ENCODE peak calls at places on chromosomes 13 and 19, in nine cellular contexts. L, E, X, O, G, J, Q, W and Z are unnamed samples.

GRCh38 chr13:75417006-75417384 is 65.0 kb downstream of the TBC1D4 start:
- DNase-seq in L (no peak), E (no peak), X (no peak), O (no peak), G (no peak), J (no peak), Q (no peak), W (no peak), Z (no peak)

GRCh38 chr19:41795031-41795461 is 1.3 kb upstream of the CEACAM3 start:
- DNase-seq in L (peak), E (peak), X (no peak), O (peak), G (peak), J (peak), Q (peak), W (peak), Z (no peak)

GRCh38 chr19:46198756-46199155 is 30.8 kb upstream of the IGFL1 start:
- DNase-seq in L (no peak), E (no peak), X (no peak), O (no peak), G (no peak), J (no peak), Q (no peak), W (no peak), Z (no peak)

GRCh38 chr19:13097331-13098258 is 5.1 kb downstream of the LYL1 start:
- DNase-seq in L (no peak), E (no peak), X (no peak), O (no peak), G (no peak), J (no peak), Q (no peak), W (no peak), Z (no peak)

GRCh38 chr19:13825489-13826475 is 30.5 kb downstream of the ZSWIM4 start:
- DNase-seq in L (no peak), E (no peak), X (no peak), O (peak), G (peak), J (no peak), Q (no peak), W (no peak), Z (no peak)

GRCh38 chr19:45884682-45885555 is 1.0 kb downstream of the IRF2BP1 start:
- DNase-seq in L (no peak), E (no peak), X (no peak), O (peak), G (no peak), J (no peak), Q (peak), W (no peak), Z (peak)

GRCh38 chr13:35648109-35648508 is 171.6 kb upstream of the MAB21L1 start:
- DNase-seq in L (no peak), E (no peak), X (no peak), O (peak), G (no peak), J (no peak), Q (no peak), W (no peak), Z (no peak)

GRCh38 chr19:49999371-50000010 is 25.7 kb downstream of the VRK3 start:
- DNase-seq in L (no peak), E (no peak), X (no peak), O (no peak), G (no peak), J (no peak), Q (peak), W (no peak), Z (no peak)

GRCh38 chr13:35794734-35795389 is 318.4 kb upstream of the MAB21L1 start:
- DNase-seq in L (no peak), E (no peak), X (no peak), O (no peak), G (no peak), J (no peak), Q (no peak), W (no peak), Z (no peak)